ENCODE peak calls at places on chromosomes 2 and 18, in five cellular contexts. One of them, this sample, is unnamed.

GRCh38 chr2:66699481-66700180 is 264.7 kb downstream of the MEIS1 start:
- DNase-seq in mammary epithelial cell: no peak
- DNase-seq in hepatocyte: no peak
- DNase-seq in keratinocyte: no peak
- DNase-seq in GM23248: no peak
- DNase-seq in this sample: no peak

GRCh38 chr2:70831861-70832260 is 3.8 kb downstream of the CD207 start:
- DNase-seq in keratinocyte: no peak
- DNase-seq in GM23248: no peak
- DNase-seq in mammary epithelial cell: no peak
- DNase-seq in hepatocyte: no peak
- DNase-seq in this sample: no peak

GRCh38 chr18:5729983-5730699 is 165.2 kb downstream of the TMEM200C start:
- DNase-seq in hepatocyte: no peak
- DNase-seq in keratinocyte: no peak
- DNase-seq in GM23248: no peak
- DNase-seq in mammary epithelial cell: no peak
- DNase-seq in this sample: no peak

GRCh38 chr2:193502363-193503035 is 1307.8 kb upstream of the TMEFF2 start:
- DNase-seq in keratinocyte: no peak
- DNase-seq in hepatocyte: peak; percentile 90
- DNase-seq in mammary epithelial cell: no peak
- DNase-seq in GM23248: no peak
- DNase-seq in this sample: peak; percentile 82

GRCh38 chr2:175003875-175004729 is 1.1 kb downstream of the CHN1 start:
- DNase-seq in mammary epithelial cell: no peak
- DNase-seq in hepatocyte: no peak
- DNase-seq in keratinocyte: no peak
- DNase-seq in GM23248: peak; percentile 53
- DNase-seq in this sample: peak; percentile 74

GRCh38 chr2:166314022-166314759 is 61.6 kb downstream of the SCN9A start:
- DNase-seq in mammary epithelial cell: peak; percentile 79
- DNase-seq in GM23248: peak; percentile 89
- DNase-seq in keratinocyte: peak; percentile 13
- DNase-seq in hepatocyte: no peak
- DNase-seq in this sample: no peak

GRCh38 chr2:222794585-222795579 is 66.0 kb upstream of the ACSL3 start:
- DNase-seq in GM23248: no peak
- DNase-seq in hepatocyte: no peak
- DNase-seq in keratinocyte: no peak
- DNase-seq in mammary epithelial cell: no peak
- DNase-seq in this sample: no peak

GRCh38 chr2:225052703-225053102 is 10.4 kb upstream of the DOCK10 start:
- DNase-seq in GM23248: no peak
- DNase-seq in keratinocyte: no peak
- DNase-seq in mammary epithelial cell: no peak
- DNase-seq in hepatocyte: no peak
- DNase-seq in this sample: no peak

GRCh38 chr2:96113367-96113677 is 3.0 kb downstream of the ADRA2B start:
- DNase-seq in hepatocyte: no peak
- DNase-seq in mammary epithelial cell: no peak
- DNase-seq in GM23248: no peak
- DNase-seq in keratinocyte: no peak
- DNase-seq in this sample: no peak

GRCh38 chr2:235747868-235748144 is 254.0 kb downstream of the AGAP1 start:
- DNase-seq in keratinocyte: peak; percentile 79
- DNase-seq in mammary epithelial cell: peak; percentile 38
- DNase-seq in GM23248: peak; percentile 58
- DNase-seq in hepatocyte: no peak
- DNase-seq in this sample: no peak

GRCh38 chr2:205776139-205776538 is 93.8 kb downstream of the NRP2 start:
- DNase-seq in mammary epithelial cell: no peak
- DNase-seq in keratinocyte: no peak
- DNase-seq in hepatocyte: peak; percentile 48
- DNase-seq in GM23248: peak; percentile 34
- DNase-seq in this sample: peak; percentile 85

GRCh38 chr2:237944302-237944701 is 22.5 kb upstream of the UBE2F start:
- DNase-seq in GM23248: no peak
- DNase-seq in hepatocyte: no peak
- DNase-seq in mammary epithelial cell: no peak
- DNase-seq in keratinocyte: no peak
- DNase-seq in this sample: no peak

GRCh38 chr18:2441544-2441943 is 129.8 kb downstream of the METTL4 start:
- DNase-seq in keratinocyte: no peak
- DNase-seq in GM23248: peak; percentile 22
- DNase-seq in mammary epithelial cell: no peak
- DNase-seq in hepatocyte: no peak
- DNase-seq in this sample: no peak

GRCh38 chr18:78546281-78546680 is 433.3 kb upstream of the SALL3 start:
- DNase-seq in GM23248: no peak
- DNase-seq in mammary epithelial cell: no peak
- DNase-seq in keratinocyte: no peak
- DNase-seq in hepatocyte: no peak
- DNase-seq in this sample: no peak

GRCh38 chr2:41909584-41909983 is 138.2 kb upstream of the PKDCC start:
- DNase-seq in mammary epithelial cell: no peak
- DNase-seq in hepatocyte: no peak
- DNase-seq in GM23248: no peak
- DNase-seq in keratinocyte: no peak
- DNase-seq in this sample: peak; percentile 38

GRCh38 chr18:49016648-49017539 is 66.1 kb upstream of the SMAD7 start:
- DNase-seq in mammary epithelial cell: peak; percentile 80
- DNase-seq in GM23248: peak; percentile 84
- DNase-seq in keratinocyte: no peak
- DNase-seq in hepatocyte: peak; percentile 92
- DNase-seq in this sample: peak; percentile 32

GRCh38 chr2:178865121-178865520 is 57.9 kb upstream of the TTN start:
- DNase-seq in mammary epithelial cell: peak; percentile 25
- DNase-seq in keratinocyte: no peak
- DNase-seq in hepatocyte: no peak
- DNase-seq in GM23248: peak; percentile 71
- DNase-seq in this sample: no peak
- H3K4me3 ChIP-seq in mammary epithelial cell: no peak overlapping the region
- H3K4me3 ChIP-seq in keratinocyte: no peak overlapping the region
- H3K4me3 ChIP-seq in hepatocyte: no peak overlapping the region
- H3K4me3 ChIP-seq in GM23248: no peak overlapping the region
- H3K4me3 ChIP-seq in this sample: no peak overlapping the region

GRCh38 chr18:46334200-46334553 is 230.0 kb downstream of the HAUS1 start:
- DNase-seq in GM23248: peak; percentile 17
- DNase-seq in mammary epithelial cell: no peak
- DNase-seq in keratinocyte: no peak
- DNase-seq in hepatocyte: peak; percentile 20
- DNase-seq in this sample: no peak
- H2AFZ ChIP-seq in GM23248: peak overlapping the region; percentile 48
- H2AFZ ChIP-seq in mammary epithelial cell: peak overlapping the region; percentile 77
- H2AFZ ChIP-seq in keratinocyte: peak overlapping the region; percentile 20
- H2AFZ ChIP-seq in hepatocyte: peak overlapping the region; percentile 66
- H2AFZ ChIP-seq in this sample: peak overlapping the region; percentile 60

GRCh38 chr2:160126756-160127155 is 64.3 kb upstream of the PLA2R1 start:
- DNase-seq in hepatocyte: no peak
- DNase-seq in GM23248: no peak
- DNase-seq in mammary epithelial cell: no peak
- DNase-seq in keratinocyte: no peak
- DNase-seq in this sample: no peak
- H3K4me3 ChIP-seq in hepatocyte: no peak overlapping the region
- H3K4me3 ChIP-seq in GM23248: no peak overlapping the region
- H3K4me3 ChIP-seq in mammary epithelial cell: no peak overlapping the region
- H3K4me3 ChIP-seq in keratinocyte: no peak overlapping the region
- H3K4me3 ChIP-seq in this sample: no peak overlapping the region

GRCh38 chr2:69798466-69798908 is 31.0 kb upstream of the GMCL1 start:
- DNase-seq in hepatocyte: peak; percentile 26
- DNase-seq in keratinocyte: peak; percentile 13
- DNase-seq in mammary epithelial cell: peak; percentile 72
- DNase-seq in GM23248: peak; percentile 83
- DNase-seq in this sample: no peak
- H2AFZ ChIP-seq in hepatocyte: peak overlapping the region; percentile 21
- H2AFZ ChIP-seq in keratinocyte: peak overlapping the region; percentile 28
- H2AFZ ChIP-seq in mammary epithelial cell: peak overlapping the region; percentile 58
- H2AFZ ChIP-seq in GM23248: peak overlapping the region; percentile 71
- H2AFZ ChIP-seq in this sample: no peak overlapping the region

DNA sequence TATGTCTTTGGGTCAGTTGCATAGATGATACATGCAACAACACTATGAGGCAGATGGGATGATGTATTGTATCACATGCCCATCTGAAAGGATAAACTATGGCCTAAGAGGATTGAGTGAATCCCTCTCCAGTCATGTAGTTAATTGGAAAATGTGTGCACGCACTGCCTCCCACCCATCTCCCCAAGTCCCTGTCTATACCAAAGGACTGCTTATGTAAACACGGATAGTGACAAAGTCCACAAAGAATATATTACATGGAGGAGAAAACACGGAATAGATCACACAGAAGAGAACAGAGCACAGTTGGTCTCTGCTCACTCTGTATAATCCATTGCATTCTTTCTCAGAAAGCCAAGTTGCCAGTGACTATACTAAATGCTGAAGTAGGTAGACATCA is 82.4 kb downstream of the NCKAP5 start:
- DNase-seq in hepatocyte: no peak
- DNase-seq in keratinocyte: no peak
- DNase-seq in mammary epithelial cell: no peak
- DNase-seq in GM23248: no peak
- DNase-seq in this sample: no peak
- H3K4me3 ChIP-seq in hepatocyte: no peak overlapping the region
- H3K4me3 ChIP-seq in keratinocyte: no peak overlapping the region
- H3K4me3 ChIP-seq in mammary epithelial cell: no peak overlapping the region
- H3K4me3 ChIP-seq in GM23248: no peak overlapping the region
- H3K4me3 ChIP-seq in this sample: no peak overlapping the region

GRCh38 chr2:219519526-219519916 is 5.2 kb downstream of the ASIC4 start:
- DNase-seq in GM23248: no peak
- DNase-seq in mammary epithelial cell: no peak
- DNase-seq in keratinocyte: no peak
- DNase-seq in hepatocyte: no peak
- DNase-seq in this sample: no peak

GRCh38 chr2:219522111-219523030 is 8.1 kb downstream of the ASIC4 start:
- DNase-seq in mammary epithelial cell: peak; percentile 32
- DNase-seq in hepatocyte: peak; percentile 71
- DNase-seq in keratinocyte: no peak
- DNase-seq in GM23248: peak; percentile 94
- DNase-seq in this sample: peak; percentile 83

GRCh38 chr2:219523031-219523671 is 8.9 kb downstream of the ASIC4 start:
- DNase-seq in keratinocyte: no peak
- DNase-seq in GM23248: no peak
- DNase-seq in hepatocyte: no peak
- DNase-seq in mammary epithelial cell: no peak
- DNase-seq in this sample: peak; percentile 57

GRCh38 chr2:219520079-219520478 is 5.8 kb downstream of the ASIC4 start:
- DNase-seq in GM23248: no peak
- DNase-seq in hepatocyte: no peak
- DNase-seq in keratinocyte: no peak
- DNase-seq in mammary epithelial cell: no peak
- DNase-seq in this sample: no peak

DNA sequence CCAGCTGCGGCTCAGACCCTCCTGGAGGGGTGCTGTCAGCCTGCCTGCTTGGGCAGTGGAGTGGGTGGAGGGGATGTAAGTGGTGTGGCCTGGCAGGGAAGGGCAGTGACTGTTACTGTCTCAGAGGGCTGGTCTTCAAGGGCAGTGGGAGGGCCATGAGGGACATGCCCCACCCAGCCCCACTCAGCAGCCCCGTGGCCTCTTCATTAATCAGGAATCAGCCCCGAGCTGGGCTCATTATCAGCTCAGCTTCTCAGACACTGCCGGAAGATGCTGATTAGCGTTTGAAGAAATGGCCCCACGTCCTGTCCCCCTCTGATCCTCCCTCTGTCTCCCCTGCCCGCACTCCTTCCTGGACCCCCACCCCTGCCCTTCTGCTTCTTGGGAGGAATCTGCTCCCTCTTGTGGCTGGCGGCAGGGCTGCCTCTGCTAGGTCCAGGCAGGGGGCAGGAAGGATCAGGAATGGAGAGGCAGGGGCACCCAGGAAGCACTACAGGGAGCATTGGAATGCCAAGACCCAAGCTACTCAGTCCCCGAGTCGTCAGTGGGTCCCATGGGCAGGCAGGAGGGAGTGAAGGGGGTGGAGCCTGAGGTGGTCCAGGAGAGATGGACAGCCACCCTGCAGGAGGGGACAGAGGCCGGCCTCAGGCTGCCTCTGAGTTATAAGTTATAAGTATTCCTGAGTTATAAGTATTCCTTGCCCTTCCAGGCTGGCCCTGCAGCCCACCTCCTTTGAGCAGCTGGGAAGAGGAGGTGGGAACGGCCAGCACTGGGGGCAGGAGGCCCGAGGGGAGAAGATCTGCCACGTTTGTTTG is 7.0 kb downstream of the ASIC4 start:
- DNase-seq in hepatocyte: peak; percentile 76
- DNase-seq in GM23248: peak; percentile 84
- DNase-seq in mammary epithelial cell: no peak
- DNase-seq in keratinocyte: no peak
- DNase-seq in this sample: peak; percentile 80
- H2AFZ ChIP-seq in hepatocyte: no peak overlapping the region
- H2AFZ ChIP-seq in GM23248: peak overlapping the region; percentile 53
- H2AFZ ChIP-seq in mammary epithelial cell: peak overlapping the region; percentile 55
- H2AFZ ChIP-seq in keratinocyte: no peak overlapping the region
- H2AFZ ChIP-seq in this sample: no peak overlapping the region

GRCh38 chr2:31555967-31556706 is 24.6 kb downstream of the SRD5A2 start:
- DNase-seq in keratinocyte: no peak
- DNase-seq in GM23248: no peak
- DNase-seq in mammary epithelial cell: no peak
- DNase-seq in hepatocyte: no peak
- DNase-seq in this sample: no peak

GRCh38 chr2:31561823-31562222 is 18.9 kb downstream of the SRD5A2 start:
- DNase-seq in GM23248: no peak
- DNase-seq in keratinocyte: no peak
- DNase-seq in mammary epithelial cell: no peak
- DNase-seq in hepatocyte: no peak
- DNase-seq in this sample: no peak

GRCh38 chr2:31558401-31559295 is 22.1 kb downstream of the SRD5A2 start:
- DNase-seq in keratinocyte: no peak
- DNase-seq in hepatocyte: no peak
- DNase-seq in GM23248: peak; percentile 80
- DNase-seq in mammary epithelial cell: peak; percentile 87
- DNase-seq in this sample: no peak

GRCh38 chr2:31553362-31553761 is 27.4 kb downstream of the SRD5A2 start:
- DNase-seq in mammary epithelial cell: no peak
- DNase-seq in keratinocyte: no peak
- DNase-seq in hepatocyte: no peak
- DNase-seq in GM23248: no peak
- DNase-seq in this sample: no peak

GRCh38 chr2:31556921-31557320 is 23.8 kb downstream of the SRD5A2 start:
- DNase-seq in GM23248: no peak
- DNase-seq in hepatocyte: no peak
- DNase-seq in keratinocyte: no peak
- DNase-seq in mammary epithelial cell: peak; percentile 0
- DNase-seq in this sample: no peak
- H3K4me3 ChIP-seq in GM23248: no peak overlapping the region
- H3K4me3 ChIP-seq in hepatocyte: no peak overlapping the region
- H3K4me3 ChIP-seq in keratinocyte: no peak overlapping the region
- H3K4me3 ChIP-seq in mammary epithelial cell: no peak overlapping the region
- H3K4me3 ChIP-seq in this sample: no peak overlapping the region

GRCh38 chr2:200179201-200179600 is 127.3 kb upstream of the SPATS2L start:
- DNase-seq in GM23248: no peak
- DNase-seq in keratinocyte: no peak
- DNase-seq in hepatocyte: no peak
- DNase-seq in mammary epithelial cell: no peak
- DNase-seq in this sample: no peak
- H2AFZ ChIP-seq in GM23248: no peak overlapping the region
- H2AFZ ChIP-seq in keratinocyte: no peak overlapping the region
- H2AFZ ChIP-seq in hepatocyte: no peak overlapping the region
- H2AFZ ChIP-seq in mammary epithelial cell: no peak overlapping the region
- H2AFZ ChIP-seq in this sample: no peak overlapping the region